ENCODE peak calls at places on chromosomes 2 and 18, in seven cellular contexts. T is heart right ventricle, G is osteocyte, K is RPMI7951, S is anterior cingulate cortex, C is HTR-8/SVneo, F is Daoy. X is an unnamed sample.

GRCh38 chr2:170123593-170123992 is 54.4 kb upstream of the MYO3B start:
- DNase-seq in T (no peak), G (no peak), K (no peak), S (no peak), C (no peak), F (no peak), X (no peak)

GRCh38 chr18:58025733-58026132 is 18.3 kb upstream of the NEDD4L start:
- DNase-seq in T (no peak), G (no peak), K (peak), S (no peak), C (no peak), F (no peak), X (no peak)

GRCh38 chr2:179655627-179656026 is 205.8 kb downstream of the ZNF385B start:
- DNase-seq in T (no peak), G (no peak), K (peak), S (no peak), C (no peak), F (no peak), X (no peak)

GRCh38 chr18:5142131-5142530 is 54.9 kb downstream of the AKAIN1 start:
- DNase-seq in T (no peak), G (no peak), K (no peak), S (no peak), C (no peak), F (no peak), X (no peak)

GRCh38 chr2:178674122-178674521 is 133.1 kb downstream of the TTN start:
- DNase-seq in T (no peak), G (no peak), K (no peak), S (no peak), C (no peak), F (no peak), X (no peak)

GRCh38 chr2:30964334-30964733 is 157.1 kb upstream of the CAPN13 start:
- DNase-seq in T (no peak), G (no peak), K (no peak), S (no peak), C (no peak), F (no peak), X (no peak)

GRCh38 chr18:23588836-23589560 is 2.7 kb upstream of the NPC1 start:
- DNase-seq in T (no peak), G (no peak), K (peak), S (no peak), C (no peak), F (no peak), X (no peak)

GRCh38 chr2:139260052-139260430 is 479.9 kb upstream of the NXPH2 start:
- DNase-seq in T (no peak), G (no peak), K (no peak), S (no peak), C (no peak), F (no peak), X (no peak)

GRCh38 chr2:130864830-130865229 is 28.1 kb downstream of the ARHGEF4 start:
- DNase-seq in T (no peak), G (no peak), K (peak), S (no peak), C (peak), F (peak), X (peak)

GRCh38 chr2:174300114-174300513 is 34.6 kb upstream of the SP9 start:
- DNase-seq in T (no peak), G (no peak), K (no peak), S (no peak), C (no peak), F (no peak), X (no peak)

GRCh38 chr2:236946871-236947270 is 138.8 kb upstream of the COPS8 start:
- DNase-seq in T (no peak), G (peak), K (peak), S (no peak), C (no peak), F (no peak), X (peak)

GRCh38 chr2:46252891-46253659 is 44.1 kb upstream of the EPAS1 start:
- DNase-seq in T (peak), G (no peak), K (no peak), S (no peak), C (no peak), F (no peak), X (no peak)

GRCh38 chr2:160790738-160791137 is 297.1 kb upstream of the RBMS1 start:
- DNase-seq in T (no peak), G (no peak), K (no peak), S (no peak), C (no peak), F (no peak), X (no peak)

GRCh38 chr2:240921319-240922233 is 15.4 kb downstream of the CROCC2 start:
- DNase-seq in T (peak), G (peak), K (peak), S (no peak), C (peak), F (peak), X (peak)

GRCh38 chr18:50192903-50193795 is 1.8 kb downstream of the MYO5B start:
- DNase-seq in T (no peak), G (no peak), K (no peak), S (no peak), C (no peak), F (peak), X (no peak)

GRCh38 chr2:131394147-131394931 is 30.4 kb upstream of the RAB6D start:
- DNase-seq in T (peak), G (no peak), K (no peak), S (no peak), C (no peak), F (no peak), X (no peak)

GRCh38 chr2:15122915-15123314 is 438.2 kb downstream of the NBAS start:
- DNase-seq in T (no peak), G (no peak), K (peak), S (no peak), C (no peak), F (no peak), X (no peak)

GRCh38 chr2:190578158-190579057 is 43.9 kb upstream of the NEMP2 start:
- DNase-seq in T (no peak), G (no peak), K (peak), S (no peak), C (peak), F (peak), X (no peak)

X was measured in right atrium auricular region.